ENCODE peak calls at places on chromosomes 7 and 10, in four cellular contexts. U, K, Q and R are unnamed samples.

GRCh38 chr10:6071181-6072175 is 9.3 kb upstream of the IL2RA start:
- DNase-seq in U (no peak), K (no peak), Q (peak), R (no peak)

GRCh38 chr7:37984775-37985390 is 64.4 kb downstream of the EPDR1 start:
- DNase-seq in U (no peak), K (no peak), Q (no peak), R (no peak)

GRCh38 chr7:100516135-100516812 is 22.7 kb upstream of the AGFG2 start:
- DNase-seq in U (peak), K (peak), Q (peak), R (peak)

GRCh38 chr7:33888206-33888605 is 17.1 kb upstream of the BMPER start:
- DNase-seq in U (no peak), K (no peak), Q (no peak), R (no peak)

GRCh38 chr10:416091-416515 is 273.4 kb downstream of the DIP2C start:
- DNase-seq in U (no peak), K (no peak), Q (no peak), R (no peak)

GRCh38 chr7:154879629-154880028 is 123.3 kb downstream of the PAXIP1 start:
- DNase-seq in U (no peak), K (no peak), Q (no peak), R (no peak)

GRCh38 chr7:139776486-139777303 is 1.1 kb downstream of the HIPK2 start:
- DNase-seq in U (no peak), K (peak), Q (no peak), R (no peak)

GRCh38 chr10:1498746-1499343 is 238.5 kb downstream of the ADARB2 start:
- DNase-seq in U (no peak), K (no peak), Q (no peak), R (no peak)

GRCh38 chr10:16954280-16955030 is 137.2 kb upstream of the RSU1 start:
- DNase-seq in U (no peak), K (no peak), Q (no peak), R (no peak)

GRCh38 chr7:131098527-131098926 is 229.1 kb upstream of the MKLN1 start:
- DNase-seq in U (no peak), K (no peak), Q (no peak), R (no peak)

GRCh38 chr10:63977329-63977923 is 456.2 kb downstream of the REEP3 start:
- DNase-seq in U (no peak), K (no peak), Q (no peak), R (no peak)

GRCh38 chr10:124522131-124522902 is 60.7 kb downstream of the LHPP start:
- DNase-seq in U (no peak), K (no peak), Q (no peak), R (no peak)

GRCh38 chr10:108360187-108360586 is 1195.7 kb upstream of the SORCS1 start:
- DNase-seq in U (no peak), K (no peak), Q (no peak), R (no peak)

GRCh38 chr10:122473116-122473515 is 11.8 kb downstream of the HTRA1 start:
- DNase-seq in U (no peak), K (no peak), Q (peak), R (no peak)

GRCh38 chr10:13087601-13087985 is 12.4 kb upstream of the OPTN start:
- DNase-seq in U (no peak), K (no peak), Q (no peak), R (no peak)

GRCh38 chr7:144710791-144711190 is 125.1 kb downstream of the TPK1 start:
- DNase-seq in U (no peak), K (no peak), Q (no peak), R (no peak)

GRCh38 chr7:16546921-16547505 is 20.4 kb downstream of the LRRC72 start:
- DNase-seq in U (no peak), K (no peak), Q (no peak), R (no peak)

GRCh38 chr7:70646551-70647248 is 485.2 kb upstream of the GALNT17 start:
- DNase-seq in U (no peak), K (no peak), Q (no peak), R (no peak)

GRCh38 chr10:128633864-128634541 is 507.8 kb upstream of the MKI67 start:
- DNase-seq in U (no peak), K (no peak), Q (no peak), R (no peak)

GRCh38 chr10:58436071-58436470 is 50.9 kb downstream of the TFAM start:
- DNase-seq in U (no peak), K (no peak), Q (no peak), R (no peak)

GRCh38 chr7:130069179-130069977 is 956 bp upstream of the KLHDC10 start:
- DNase-seq in U (no peak), K (no peak), Q (no peak), R (no peak)

GRCh38 chr10:17075510-17075909 is 54.1 kb downstream of the CUBN start:
- DNase-seq in U (no peak), K (no peak), Q (no peak), R (no peak)

GRCh38 chr7:16998481-16999051 is 116.8 kb upstream of the AGR3 start:
- DNase-seq in U (no peak), K (no peak), Q (no peak), R (no peak)

GRCh38 chr7:42012786-42013360 is 224.1 kb downstream of the GLI3 start:
- DNase-seq in U (no peak), K (no peak), Q (no peak), R (no peak)

GRCh38 chr7:112566392-112567324 is 85.9 kb downstream of the LSMEM1 start:
- DNase-seq in U (no peak), K (no peak), Q (no peak), R (no peak)

GRCh38 chr10:29200280-29200679 is 88.6 kb upstream of the LYZL1 start:
- DNase-seq in U (no peak), K (no peak), Q (no peak), R (no peak)